ENCODE peak calls at places on chromosome X, in nine cellular contexts. E is GM23338, I is HFF-Myc, Y is thoracic aorta, V is IMR-90, P is mesothelial cell of epicardium, G is nephron progenitor cell, W is GM20000, O is testis. A is an unnamed sample.

GRCh38 chrX:95878874-95879273 is 805.8 kb upstream of the DIAPH2 start:
- DNase-seq in E (no peak), I (no peak), Y (no peak), V (no peak), P (no peak), G (no peak), W (no peak), O (no peak), A (no peak)

GRCh38 chrX:101219840-101220191 is 230 bp downstream of the DRP2 start:
- DNase-seq in E (no peak), I (no peak), Y (no peak), V (peak; percentile 71), P (no peak), G (peak; percentile 5), W (no peak), O (no peak), A (no peak)

GRCh38 chrX:43750248-43750676 is 94.2 kb downstream of the MAOA start:
- DNase-seq in E (peak; percentile 76), I (peak; percentile 6), Y (peak; percentile 2), V (peak; percentile 19), P (no peak), G (peak; percentile 44), W (peak; percentile 27), O (peak; percentile 50), A (peak; percentile 18)

GRCh38 chrX:72097081-72097480 is 34.6 kb downstream of the RTL5 start:
- DNase-seq in E (no peak), I (no peak), Y (no peak), V (no peak), P (no peak), G (no peak), W (no peak), O (no peak), A (no peak)

GRCh38 chrX:149638860-149639259 is 7.3 kb upstream of the TMEM185A start:
- DNase-seq in E (no peak), I (no peak), Y (no peak), V (peak; percentile 4), P (no peak), G (no peak), W (no peak), O (no peak), A (no peak)

GRCh38 chrX:150291014-150291413 is 72.1 kb upstream of the MAMLD1 start:
- DNase-seq in E (no peak), I (no peak), Y (no peak), V (no peak), P (no peak), G (no peak), W (no peak), O (no peak), A (no peak)

GRCh38 chrX:69293776-69294601 is 128.7 kb upstream of the PJA1 start:
- DNase-seq in E (no peak), I (no peak), Y (no peak), V (no peak), P (no peak), G (no peak), W (no peak), O (no peak), A (no peak)

GRCh38 chrX:12439396-12439795 is 301.1 kb downstream of the FRMPD4 start:
- DNase-seq in E (no peak), I (no peak), Y (no peak), V (no peak), P (no peak), G (no peak), W (no peak), O (no peak), A (no peak)

GRCh38 chrX:106707771-106708454 is 18.6 kb upstream of the RNF128 start:
- DNase-seq in E (no peak), I (peak; percentile 31), Y (no peak), V (peak; percentile 94), P (no peak), G (no peak), W (no peak), O (no peak), A (no peak)

GRCh38 chrX:139023531-139023930 is 312.0 kb upstream of the FGF13 start:
- DNase-seq in E (no peak), I (no peak), Y (no peak), V (no peak), P (no peak), G (no peak), W (no peak), O (no peak), A (no peak)

GRCh38 chrX:154358829-154359228 is 15.6 kb downstream of the FLNA start:
- DNase-seq in E (no peak), I (no peak), Y (no peak), V (no peak), P (no peak), G (no peak), W (no peak), O (no peak), A (no peak)

GRCh38 chrX:100731441-100732281 is at the start of gene SYTL4:
- DNase-seq in E (peak; percentile 60), I (no peak), Y (no peak), V (no peak), P (no peak), G (peak; percentile 49), W (no peak), O (peak; percentile 54), A (peak; percentile 10)

GRCh38 chrX:15786930-15787329 is 3.4 kb upstream of the ZRSR2 start:
- DNase-seq in E (no peak), I (no peak), Y (no peak), V (no peak), P (no peak), G (no peak), W (no peak), O (no peak), A (no peak)

GRCh38 chrX:12954376-12954775 is 20.5 kb upstream of the TMSB4X start:
- DNase-seq in E (no peak), I (no peak), Y (no peak), V (no peak), P (no peak), G (no peak), W (no peak), O (no peak), A (no peak)

GRCh38 chrX:50920132-50920531 is 9.6 kb downstream of the BMP15 start:
- DNase-seq in E (peak; percentile 41), I (no peak), Y (no peak), V (peak; percentile 18), P (no peak), G (no peak), W (no peak), O (no peak), A (peak; percentile 8)
- TF ChIP-seq CTCF in E (peak; percentile 44), I (peak; percentile 12), Y (no peak), V (peak; percentile 49), P (peak; percentile 50), G (no peak), W (no peak), O (no peak), A (no peak)

DNA sequence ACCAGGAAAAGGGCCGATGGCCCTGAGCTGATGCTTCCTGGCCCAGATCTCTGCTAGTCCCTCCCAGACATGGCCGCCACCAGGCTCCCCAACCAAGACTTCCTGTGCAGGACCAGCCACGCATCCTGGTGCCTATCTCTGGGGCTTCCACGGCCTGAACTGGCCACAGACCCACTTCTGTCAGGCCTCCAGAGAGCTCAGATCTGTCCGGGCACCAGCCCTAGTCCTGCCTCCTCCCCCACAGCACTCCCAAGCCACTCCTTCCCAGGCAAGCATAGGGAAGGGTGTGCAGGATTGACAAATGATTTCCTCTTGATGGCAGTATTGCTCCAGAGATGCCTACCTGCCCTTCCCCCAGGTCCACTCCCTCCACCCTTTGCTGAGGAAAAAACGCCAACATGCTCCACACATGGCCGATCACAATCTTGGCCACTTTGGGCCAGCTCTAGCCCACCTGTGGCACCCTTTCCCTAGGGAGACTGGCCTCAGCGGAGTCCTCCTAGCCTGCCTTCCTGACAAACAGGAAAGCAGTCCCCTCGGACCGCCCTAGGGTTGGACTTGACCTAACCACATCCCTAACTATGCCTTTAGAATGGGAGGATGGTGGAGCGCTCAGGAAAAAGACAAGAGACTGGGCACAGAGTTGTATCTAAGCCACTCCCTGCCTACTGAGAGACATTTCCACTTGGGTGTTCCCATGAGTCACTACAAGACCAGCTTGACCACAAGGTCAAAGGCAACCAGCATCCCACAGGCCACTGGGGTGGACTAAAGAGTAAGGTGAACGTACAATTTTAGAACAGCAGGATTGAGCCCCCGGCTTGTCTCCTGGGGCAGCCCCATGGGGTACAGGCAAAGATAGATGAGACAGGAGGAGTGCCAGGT is 277.5 kb upstream of the AGTR2 start:
- DNase-seq in E (peak; percentile 38), I (no peak), Y (no peak), V (peak; percentile 54), P (no peak), G (no peak), W (peak; percentile 4), O (no peak), A (no peak)
- TF ChIP-seq CTCF in E (peak; percentile 59), I (no peak), Y (no peak), V (peak; percentile 53), P (no peak), G (no peak), W (no peak), O (no peak), A (no peak)

GRCh38 chrX:77447339-77448149 is at the start of gene FGF16:
- DNase-seq in E (peak; percentile 34), I (no peak), Y (no peak), V (no peak), P (peak; percentile 40), G (peak; percentile 33), W (peak; percentile 20), O (no peak), A (peak; percentile 16)

GRCh38 chrX:77444075-77444474 is 3.1 kb upstream of the FGF16 start:
- DNase-seq in E (no peak), I (no peak), Y (no peak), V (no peak), P (no peak), G (no peak), W (no peak), O (no peak), A (no peak)

GRCh38 chrX:77446840-77447239 is 349 bp upstream of the FGF16 start:
- DNase-seq in E (no peak), I (no peak), Y (no peak), V (no peak), P (no peak), G (peak; percentile 5), W (no peak), O (no peak), A (peak; percentile 3)

GRCh38 chrX:77448170-77448569 is 981 bp downstream of the FGF16 start:
- DNase-seq in E (peak; percentile 2), I (no peak), Y (no peak), V (no peak), P (no peak), G (no peak), W (peak; percentile 8), O (no peak), A (peak; percentile 5)

DNA sequence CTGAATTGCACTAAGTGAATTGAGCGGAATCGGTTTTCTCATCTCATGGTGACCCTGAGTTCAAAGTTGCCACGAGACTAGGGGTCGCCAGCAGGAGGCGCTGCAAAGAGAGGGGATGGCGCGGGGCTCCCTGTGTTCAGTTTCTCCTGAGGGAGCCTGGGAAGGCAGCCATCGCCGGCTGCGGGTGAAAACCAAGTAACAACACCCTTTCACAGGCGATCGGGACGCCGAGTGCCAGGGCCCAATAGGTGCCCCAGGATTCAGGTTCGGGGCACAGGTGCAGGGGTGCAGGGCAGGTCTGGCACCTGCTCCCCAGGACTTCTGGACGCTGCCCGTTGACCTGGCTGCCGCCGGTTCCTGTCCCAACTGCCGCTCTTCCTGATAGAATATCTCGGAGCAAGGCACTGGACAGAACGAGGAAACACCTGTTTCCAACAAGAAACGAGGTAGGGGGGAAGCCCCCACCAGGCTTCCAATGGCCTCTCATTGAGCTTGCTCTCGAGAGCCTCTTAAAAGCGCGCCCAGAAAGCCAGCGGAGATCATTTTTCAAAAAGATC is 1.1 kb upstream of the FGF16 start:
- DNase-seq in E (peak; percentile 54), I (no peak), Y (no peak), V (no peak), P (no peak), G (peak; percentile 35), W (peak; percentile 20), O (peak; percentile 27), A (peak; percentile 48)
- TF ChIP-seq CTCF in E (peak; percentile 72), I (no peak), Y (no peak), V (peak; percentile 5), P (no peak), G (peak; percentile 39), W (no peak), O (no peak), A (peak; percentile 54)

GRCh38 chrX:119482497-119483480 is 14.5 kb downstream of the SLC25A5 start:
- DNase-seq in E (peak; percentile 67), I (no peak), Y (no peak), V (peak; percentile 39), P (peak; percentile 55), G (peak; percentile 58), W (peak; percentile 73), O (peak; percentile 73), A (peak; percentile 67)
- TF ChIP-seq CTCF in E (peak; percentile 75), I (peak; percentile 62), Y (peak; percentile 51), V (peak; percentile 58), P (no peak), G (peak; percentile 43), W (peak; percentile 63), O (no peak), A (peak; percentile 37)

A was measured in endothelial cell.